ENCODE peak calls at places on chromosomes 6 and 20, in eight cellular contexts. F is NCI-H1105 treated with DMSO at 0.1 percent for 48 hours; X is Jurkat, Clone E6-1; H is amniotic stem cell; W is ovary; R is RWPE1; T is stimulated activated CD8-positive, alpha-beta memory T cell treated with anti-CD3 and anti-CD28 coated beads, Interleukin-4, amount 100 ng/mL, for 1 hour; Z is sciatic nerve. P is an unnamed sample.

GRCh38 chr6:105072799-105073199 is 107.0 kb downstream of the POPDC3 start:
- DNase-seq in F (no peak), X (no peak), H (no peak), W (no peak), R (peak; percentile 30), T (no peak), Z (no peak), P (no peak)

GRCh38 chr6:130178692-130179091 is 44.1 kb downstream of the SAMD3 start:
- DNase-seq in F (no peak), X (no peak), H (peak; percentile 65), W (no peak), R (peak; percentile 87), T (no peak), Z (no peak), P (no peak)

GRCh38 chr6:169932491-169932890 is 181.1 kb downstream of the ERMARD start:
- DNase-seq in F (no peak), X (no peak), H (no peak), W (no peak), R (no peak), T (no peak), Z (no peak), P (no peak)

GRCh38 chr20:64154590-64155257 is 9.5 kb upstream of the MYT1 start:
- DNase-seq in F (no peak), X (no peak), H (no peak), W (no peak), R (no peak), T (no peak), Z (no peak), P (no peak)

GRCh38 chr6:75415804-75416203 is 77.8 kb downstream of the FILIP1 start:
- DNase-seq in F (no peak), X (no peak), H (no peak), W (no peak), R (no peak), T (no peak), Z (no peak), P (no peak)

GRCh38 chr6:135311446-135312200 is 130.5 kb downstream of the MYB start:
- DNase-seq in F (peak; percentile 97), X (no peak), H (no peak), W (no peak), R (no peak), T (no peak), Z (no peak), P (no peak)

GRCh38 chr20:6007094-6007528 is 46.7 kb downstream of the LRRN4 start:
- DNase-seq in F (no peak), X (no peak), H (no peak), W (no peak), R (no peak), T (no peak), Z (no peak), P (peak; percentile 19)

GRCh38 chr20:43911066-43911465 is 3.6 kb upstream of the TOX2 start:
- DNase-seq in F (no peak), X (no peak), H (peak; percentile 7), W (no peak), R (peak; percentile 67), T (no peak), Z (no peak), P (no peak)

GRCh38 chr6:34595332-34596090 is 39.4 kb upstream of the SPDEF start:
- DNase-seq in F (no peak), X (no peak), H (no peak), W (no peak), R (peak; percentile 60), T (no peak), Z (no peak), P (no peak)

GRCh38 chr6:70663881-70664466 is 3.7 kb upstream of the SMAP1 start:
- DNase-seq in F (no peak), X (no peak), H (no peak), W (no peak), R (no peak), T (no peak), Z (no peak), P (no peak)

GRCh38 chr6:144744720-144745119 is 459.6 kb downstream of the UTRN start:
- DNase-seq in F (no peak), X (no peak), H (no peak), W (no peak), R (no peak), T (no peak), Z (no peak), P (no peak)

GRCh38 chr20:602357-602970 is 7.6 kb downstream of the TCF15 start:
- DNase-seq in F (no peak), X (no peak), H (no peak), W (no peak), R (no peak), T (no peak), Z (peak; percentile 46), P (no peak)

GRCh38 chr6:32565511-32565910 is 24.1 kb downstream of the HLA-DRB1 start:
- DNase-seq in F (no peak), X (no peak), H (no peak), W (no peak), R (no peak), T (no peak), Z (no peak), P (no peak)

GRCh38 chr6:170209354-170210025 is 81.4 kb downstream of the DLL1 start:
- DNase-seq in F (no peak), X (no peak), H (no peak), W (peak; percentile 13), R (no peak), T (no peak), Z (no peak), P (no peak)

GRCh38 chr6:6317825-6318733 is 2.4 kb downstream of the F13A1 start:
- DNase-seq in F (no peak), X (no peak), H (no peak), W (no peak), R (no peak), T (no peak), Z (no peak), P (no peak)

P was measured in DND-41.